ENCODE peak calls at places on chromosomes 11 and 22, in five cellular contexts. D is foreskin keratinocyte; Y is CD4-positive, CD25-positive, alpha-beta regulatory T cell; X is omental fat pad; P is activated CD8-positive, alpha-beta memory T cell treated with anti-CD3 and anti-CD28 coated beads, Interleukin-2, amount 10 ng/mL, durations not matched to agents 7 days and 5 days. N is an unnamed sample.

GRCh38 chr11:16815047-16815767 is 76.8 kb downstream of the C11orf58 start:
- ATAC-seq in D (no peak), Y (no peak), X (peak), P (no peak), N (peak)

GRCh38 chr22:20464912-20465758 is 27.5 kb upstream of the SCARF2 start:
- ATAC-seq in D (no peak), Y (no peak), X (no peak), P (no peak), N (no peak)

GRCh38 chr22:40105755-40106154 is 72.0 kb upstream of the TNRC6B start:
- ATAC-seq in D (no peak), Y (no peak), X (no peak), P (no peak), N (no peak)

GRCh38 chr11:86803136-86803535 is 2.8 kb downstream of the PRSS23 start:
- ATAC-seq in D (peak), Y (no peak), X (peak), P (no peak), N (no peak)

GRCh38 chr11:117816151-117816741 is 8.3 kb downstream of the FXYD2 start:
- ATAC-seq in D (peak), Y (no peak), X (peak), P (no peak), N (peak)

GRCh38 chr22:22403771-22404170 is 104.8 kb downstream of the ZNF280B start:
- ATAC-seq in D (no peak), Y (no peak), X (no peak), P (no peak), N (peak)

GRCh38 chr22:29787371-29787980 is 20.3 kb downstream of the UQCR10 start:
- ATAC-seq in D (peak), Y (no peak), X (no peak), P (no peak), N (peak)

GRCh38 chr11:104036603-104037394 is at the start of gene DDI1:
- ATAC-seq in D (no peak), Y (no peak), X (no peak), P (no peak), N (no peak)

GRCh38 chr11:77108436-77108835 is 5.8 kb downstream of the OMP start:
- ATAC-seq in D (no peak), Y (no peak), X (no peak), P (no peak), N (no peak)

GRCh38 chr11:29351301-29351873 is 665.4 kb downstream of the KCNA4 start:
- ATAC-seq in D (no peak), Y (no peak), X (no peak), P (no peak), N (no peak)

GRCh38 chr11:96293109-96293508 is 49.9 kb downstream of the MAML2 start:
- ATAC-seq in D (no peak), Y (no peak), X (no peak), P (no peak), N (no peak)

GRCh38 chr11:121590772-121591404 is 138.1 kb upstream of the SORL1-AS1 start:
- ATAC-seq in D (no peak), Y (no peak), X (no peak), P (peak), N (no peak)

GRCh38 chr11:64916040-64916847 is 765 bp downstream of the ATG2A start:
- ATAC-seq in D (peak), Y (no peak), X (peak), P (peak), N (peak)